ENCODE peak calls at places on chromosome X, in nine cellular contexts. I is epithelial cell of proximal tubule, A is GM23338, Z is progenitor cell of endocrine pancreas, W is GM12865, U is tibial artery, P is left lung, H is endothelial cell, L is prostate gland. E is an unnamed sample.

GRCh38 chrX:43493751-43494150 is 162.3 kb upstream of the MAOA start:
- DNase-seq in P (no peak), I (no peak), Z (no peak), W (no peak), H (no peak), L (no peak), U (no peak), A (no peak), E (no peak)

GRCh38 chrX:1389181-1389992 is 2.5 kb downstream of the SLC25A6 start:
- DNase-seq in L (no peak), H (no peak), W (no peak), I (no peak), U (no peak), A (no peak), Z (no peak), P (peak), E (no peak)

GRCh38 chrX:68417651-68418050 is 15.6 kb downstream of the OPHN1 start:
- DNase-seq in L (peak), Z (no peak), W (no peak), U (no peak), A (no peak), P (no peak), H (no peak), I (no peak), E (no peak)

GRCh38 chrX:139204903-139205667 is 325.5 kb upstream of the F9 start:
- DNase-seq in I (no peak), P (peak), W (peak), H (peak), Z (peak), A (peak), L (peak), U (peak), E (no peak)

GRCh38 chrX:12007881-12008280 is 130.4 kb upstream of the FRMPD4 start:
- DNase-seq in Z (no peak), L (no peak), A (no peak), I (peak), U (no peak), W (peak), H (no peak), P (no peak), E (no peak)

GRCh38 chrX:148659481-148659880 is 159.1 kb downstream of the AFF2 start:
- DNase-seq in L (no peak), I (no peak), W (no peak), Z (no peak), H (no peak), U (no peak), A (no peak), P (no peak), E (no peak)

GRCh38 chrX:55801811-55802210 is 84.3 kb downstream of the RRAGB start:
- DNase-seq in U (no peak), L (peak), A (peak), P (no peak), Z (no peak), W (peak), I (no peak), H (no peak), E (no peak)

GRCh38 chrX:39854772-39855747 is 242.7 kb downstream of the BCOR start:
- DNase-seq in H (no peak), Z (no peak), A (no peak), I (no peak), W (peak), U (no peak), P (no peak), L (no peak), E (peak)

GRCh38 chrX:114047558-114047957 is 536.3 kb upstream of the HTR2C start:
- DNase-seq in I (no peak), H (no peak), A (peak), Z (no peak), L (no peak), U (no peak), W (no peak), P (no peak), E (no peak)

GRCh38 chrX:63784902-63785692 is at the start of gene ARHGEF9:
- DNase-seq in H (peak), A (peak), U (peak), W (peak), P (no peak), L (no peak), I (no peak), Z (peak), E (peak)

GRCh38 chrX:139158256-139158655 is 372.3 kb upstream of the F9 start:
- DNase-seq in A (peak), P (no peak), U (no peak), Z (no peak), L (no peak), W (no peak), I (peak), H (no peak), E (no peak)

GRCh38 chrX:118552501-118552900 is 56.9 kb downstream of the DOCK11 start:
- DNase-seq in H (no peak), L (no peak), I (no peak), U (peak), Z (no peak), A (no peak), W (no peak), P (no peak), E (no peak)

GRCh38 chrX:70452143-70452733 is 7.6 kb downstream of the DLG3 start:
- DNase-seq in Z (peak), L (peak), A (peak), U (peak), P (peak), H (peak), I (no peak), W (peak), E (peak)

GRCh38 chrX:135425566-135425965 is 3.8 kb downstream of the SMIM10L2A start:
- DNase-seq in L (no peak), P (no peak), H (no peak), W (no peak), I (no peak), A (no peak), U (no peak), Z (no peak), E (no peak)

GRCh38 chrX:103170216-103170615 is 44.7 kb upstream of the BEX4 start:
- DNase-seq in A (no peak), I (no peak), Z (no peak), H (no peak), W (no peak), L (no peak), U (no peak), P (no peak), E (no peak)

GRCh38 chrX:22968494-22968893 is 31.3 kb upstream of the DDX53 start:
- DNase-seq in A (peak), P (no peak), Z (no peak), U (no peak), L (no peak), I (no peak), H (no peak), W (no peak), E (no peak)

GRCh38 chrX:12878536-12878935 is 11.7 kb downstream of the TLR7 start:
- DNase-seq in U (no peak), A (no peak), I (no peak), P (no peak), H (no peak), W (no peak), Z (no peak), L (no peak), E (no peak)

GRCh38 chrX:148080593-148080992 is 99.5 kb downstream of the FMR1NB start:
- DNase-seq in H (no peak), A (no peak), W (no peak), U (no peak), I (no peak), L (no peak), Z (no peak), P (no peak), E (no peak)

GRCh38 chrX:119698835-119699234 is 5.9 kb upstream of the SEPTIN6 start:
- DNase-seq in A (peak), P (no peak), L (no peak), U (no peak), I (peak), W (peak), Z (no peak), H (peak), E (no peak)

GRCh38 chrX:108199691-108200090 is 108.1 kb downstream of the ATG4A start:
- DNase-seq in A (peak), Z (no peak), W (peak), P (no peak), L (no peak), U (no peak), I (peak), H (peak), E (peak)
- TF ChIP-seq CTCF in A (peak), Z (peak), W (peak), P (peak), L (peak), U (peak), I (peak), H (peak), E (peak)

GRCh38 chrX:13901354-13901753 is 84.5 kb upstream of the GPM6B start:
- DNase-seq in A (no peak), P (no peak), I (no peak), Z (no peak), W (no peak), L (no peak), U (peak), H (no peak), E (no peak)

GRCh38 chrX:13899607-13900006 is 82.7 kb upstream of the GPM6B start:
- DNase-seq in Z (no peak), U (peak), L (peak), I (peak), P (no peak), H (no peak), A (no peak), W (no peak), E (no peak)

GRCh38 chrX:13903405-13903804 is 86.5 kb upstream of the GPM6B start:
- DNase-seq in I (no peak), W (no peak), A (no peak), H (no peak), L (no peak), Z (no peak), U (no peak), P (no peak), E (no peak)

GRCh38 chrX:13900351-13900750 is 83.5 kb upstream of the GPM6B start:
- DNase-seq in H (no peak), U (no peak), L (no peak), I (no peak), W (no peak), Z (no peak), A (no peak), P (no peak), E (no peak)

GRCh38 chrX:13902406-13902805 is 85.5 kb upstream of the GPM6B start:
- DNase-seq in I (no peak), W (no peak), P (no peak), A (no peak), L (no peak), H (no peak), U (no peak), Z (no peak), E (no peak)
- TF ChIP-seq CTCF in I (no peak), W (no peak), P (no peak), A (no peak), L (no peak), H (no peak), U (no peak), Z (no peak), E (no peak)

GRCh38 chrX:50988649-50989048 is 78.1 kb downstream of the BMP15 start:
- DNase-seq in Z (no peak), U (no peak), P (no peak), I (no peak), W (peak), H (peak), L (peak), A (peak), E (peak)
- TF ChIP-seq CTCF in Z (peak), U (no peak), P (peak), I (peak), W (peak), H (peak), L (no peak), A (peak), E (peak)

GRCh38 chrX:150530821-150531220 is 37.6 kb upstream of the MTM1 start:
- DNase-seq in W (no peak), L (no peak), U (no peak), Z (no peak), H (no peak), P (no peak), A (no peak), I (no peak), E (no peak)

GRCh38 chrX:150531467-150531866 is 37.0 kb upstream of the MTM1 start:
- DNase-seq in H (no peak), A (no peak), L (no peak), W (no peak), P (no peak), Z (no peak), I (no peak), U (no peak), E (no peak)

GRCh38 chrX:150533863-150534262 is 34.6 kb upstream of the MTM1 start:
- DNase-seq in W (no peak), P (no peak), I (no peak), U (no peak), H (no peak), A (no peak), Z (no peak), L (no peak), E (no peak)

GRCh38 chrX:150540965-150541364 is 27.5 kb upstream of the MTM1 start:
- DNase-seq in U (no peak), L (no peak), Z (no peak), A (no peak), I (no peak), W (no peak), H (no peak), P (no peak), E (no peak)

GRCh38 chrX:150536455-150537116 is 31.8 kb upstream of the MTM1 start:
- DNase-seq in Z (no peak), U (no peak), H (no peak), W (no peak), L (no peak), P (no peak), A (peak), I (no peak), E (no peak)
- TF ChIP-seq CTCF in Z (peak), U (no peak), H (no peak), W (peak), L (no peak), P (no peak), A (peak), I (peak), E (no peak)

DNA sequence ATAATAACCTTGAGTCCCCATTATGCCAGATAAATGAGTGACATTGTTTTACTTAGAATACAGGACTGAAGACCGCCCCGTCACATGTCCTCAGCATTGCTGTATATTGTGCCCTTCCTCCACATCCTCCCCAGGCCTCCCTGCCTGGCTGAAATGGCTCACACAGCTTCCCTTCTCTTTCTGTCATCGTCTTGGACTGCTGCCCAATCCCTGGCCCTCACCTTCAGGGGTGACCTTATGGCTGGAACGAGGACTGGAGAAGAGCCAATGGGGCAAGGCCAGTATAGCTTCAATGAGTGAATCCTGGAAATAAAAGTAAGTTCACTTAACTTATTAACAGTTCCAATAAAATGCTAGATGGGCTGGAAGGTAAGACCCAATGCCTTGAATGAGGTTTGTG is 2.7 kb downstream of the KCNE5 start:
- DNase-seq in A (no peak), U (no peak), I (no peak), L (no peak), Z (no peak), P (no peak), W (no peak), H (no peak), E (no peak)
- TF ChIP-seq CTCF in A (no peak), U (no peak), I (no peak), L (no peak), Z (no peak), P (no peak), W (no peak), H (no peak), E (no peak)

GRCh38 chrX:30864383-30864785 is 24.7 kb downstream of the TAB3 start:
- DNase-seq in Z (no peak), I (no peak), U (peak), P (no peak), H (no peak), L (no peak), A (no peak), W (no peak), E (no peak)

GRCh38 chrX:30865612-30866011 is 23.4 kb downstream of the TAB3 start:
- DNase-seq in I (no peak), U (no peak), A (no peak), L (no peak), W (no peak), P (no peak), Z (no peak), H (no peak), E (no peak)

GRCh38 chrX:30858098-30858497 is 31.0 kb downstream of the TAB3 start:
- DNase-seq in L (no peak), U (no peak), H (no peak), W (no peak), P (no peak), A (peak), I (no peak), Z (no peak), E (no peak)

GRCh38 chrX:30865020-30865419 is 24.0 kb downstream of the TAB3 start:
- DNase-seq in P (no peak), H (no peak), I (no peak), A (peak), L (no peak), U (no peak), Z (no peak), W (peak), E (peak)

GRCh38 chrX:30863969-30864368 is 25.1 kb downstream of the TAB3 start:
- DNase-seq in P (no peak), L (no peak), W (no peak), H (no peak), U (no peak), A (no peak), I (no peak), Z (no peak), E (no peak)
- TF ChIP-seq CTCF in P (no peak), L (no peak), W (no peak), H (no peak), U (no peak), A (no peak), I (no peak), Z (no peak), E (no peak)

DNA sequence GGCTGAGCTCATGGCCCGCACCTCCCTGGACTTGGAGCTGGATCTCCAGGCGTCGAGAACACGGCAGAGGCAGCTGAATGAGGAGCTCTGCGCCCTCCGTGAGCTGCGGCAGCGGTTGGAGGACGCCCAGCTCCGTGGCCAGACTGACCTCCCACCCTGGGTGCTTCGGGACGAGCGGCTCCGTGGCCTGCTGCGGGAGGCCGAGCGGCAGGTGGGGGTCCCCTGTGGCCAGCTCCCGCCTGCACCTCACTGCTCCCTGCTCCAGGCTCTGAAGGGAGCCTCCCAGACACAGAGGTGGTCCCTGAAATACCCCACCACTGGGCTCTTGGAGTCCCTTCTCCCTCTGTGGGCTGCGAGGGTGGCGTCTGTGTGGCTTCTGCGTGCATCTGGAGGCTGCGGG is 18.0 kb upstream of the CLCN4 start:
- DNase-seq in U (no peak), P (no peak), W (no peak), I (no peak), L (no peak), H (no peak), A (no peak), Z (no peak), E (no peak)
- TF ChIP-seq CTCF in U (no peak), P (no peak), W (no peak), I (no peak), L (no peak), H (no peak), A (no peak), Z (no peak), E (no peak)

GRCh38 chrX:38282044-38282443 is 45.3 kb downstream of the RPGR start:
- DNase-seq in W (no peak), Z (no peak), I (no peak), P (no peak), U (no peak), A (peak), H (peak), L (no peak), E (no peak)
- TF ChIP-seq CTCF in W (no peak), Z (no peak), I (peak), P (no peak), U (no peak), A (peak), H (no peak), L (no peak), E (no peak)

DNA sequence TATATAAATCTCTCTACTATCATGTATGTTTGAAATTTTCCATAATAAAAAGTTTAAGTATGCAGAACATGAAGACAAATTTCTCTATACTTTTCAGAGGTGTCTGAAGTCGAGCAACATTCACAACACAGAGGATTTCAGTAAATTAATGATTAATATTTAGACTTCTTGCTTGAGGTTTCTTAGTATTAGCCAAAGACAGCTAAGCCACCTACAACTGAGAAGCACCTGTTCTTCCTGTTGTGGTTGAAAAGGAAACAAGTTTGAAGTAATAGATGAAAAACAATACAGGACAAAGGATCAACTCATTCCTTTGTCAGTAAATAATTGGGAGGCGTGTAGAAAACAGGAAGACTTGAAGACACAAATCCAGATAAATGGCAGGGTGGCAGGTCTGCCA is 21.1 kb downstream of the SCML1 start:
- DNase-seq in I (no peak), Z (no peak), L (no peak), U (no peak), P (no peak), A (no peak), W (no peak), H (no peak), E (no peak)
- TF ChIP-seq CTCF in I (no peak), Z (no peak), L (no peak), U (no peak), P (no peak), A (no peak), W (no peak), H (no peak), E (no peak)